ENCODE peak calls at places on chromosomes 5 and 9, in six cellular contexts. T is lower lobe of right lung, J is right lobe of liver, O is fibroblast of lung, X is esophagus muscularis mucosa, L is tibial nerve. B is an unnamed sample. For H3K36me3, the result is how much of the 10 kb centered on the place peaks cover.

GRCh38 chr5:80569961-80570786 is at the start of gene ANKRD34B:
- DNase-seq in J (peak), O (no peak), X (no peak), T (peak), L (no peak), B (no peak)

GRCh38 chr5:137466888-137467287 is 32.2 kb downstream of the SPOCK1 start:
- DNase-seq in T (no peak), L (no peak), O (no peak), X (no peak), J (no peak), B (no peak)

GRCh38 chr5:137753227-137753985 is 757 bp downstream of the HNRNPA0 start:
- DNase-seq in L (peak), X (no peak), T (peak), O (no peak), J (peak), B (no peak)

GRCh38 chr9:114273461-114273881 is 49.4 kb upstream of the ORM1 start:
- DNase-seq in T (peak), J (peak), L (peak), X (no peak), O (no peak), B (no peak)

GRCh38 chr9:129675656-129676055 is 10.2 kb downstream of the PRRX2 start:
- DNase-seq in T (no peak), O (no peak), L (no peak), X (no peak), J (no peak), B (no peak)

GRCh38 chr5:78566747-78567449 is 81.7 kb downstream of the LHFPL2 start:
- DNase-seq in J (no peak), O (peak), L (no peak), T (no peak), X (peak), B (no peak)

GRCh38 chr9:78668148-78668825 is 371.4 kb downstream of the PSAT1 start:
- DNase-seq in J (no peak), L (no peak), X (no peak), T (no peak), O (no peak), B (no peak)

GRCh38 chr9:134525841-134526797 is 115.5 kb upstream of the COL5A1 start:
- DNase-seq in O (peak), L (peak), T (peak), J (no peak), X (no peak), B (no peak)

GRCh38 chr9:27088981-27089380 is 20.0 kb upstream of the TEK start:
- DNase-seq in J (no peak), L (no peak), X (no peak), T (no peak), O (peak), B (no peak)

GRCh38 chr5:110963495-110963894 is 108.0 kb upstream of the TSLP start:
- DNase-seq in J (no peak), O (peak), X (no peak), T (no peak), L (no peak), B (no peak)

GRCh38 chr9:88933607-88934379 is 57.5 kb upstream of the S1PR3 start:
- DNase-seq in O (no peak), X (peak), J (no peak), T (no peak), L (no peak), B (no peak)

GRCh38 chr9:127583605-127584053 is 28.4 kb upstream of the STXBP1 start:
- DNase-seq in L (no peak), X (no peak), T (no peak), O (peak), J (no peak), B (no peak)

GRCh38 chr5:159094745-159095144 is 5.0 kb downstream of the EBF1 start:
- DNase-seq in X (no peak), O (peak), L (peak), T (peak), J (no peak), B (no peak)

GRCh38 chr5:90967443-90967842 is 408.8 kb downstream of the ADGRV1 start:
- DNase-seq in T (no peak), O (no peak), L (no peak), J (no peak), X (no peak), B (no peak)

GRCh38 chr9:134551657-134552348 is 89.8 kb upstream of the COL5A1 start:
- DNase-seq in O (peak), J (no peak), T (peak), X (no peak), L (no peak), B (no peak)

GRCh38 chr5:82749453-82749852 is 327.7 kb downstream of the TMEM167A start:
- DNase-seq in T (no peak), O (peak), L (no peak), X (no peak), J (no peak), B (no peak)

GRCh38 chr9:7533376-7534090 is 266.0 kb downstream of the DMAC1 start:
- DNase-seq in L (no peak), T (no peak), J (no peak), X (no peak), O (no peak), B (no peak)

GRCh38 chr5:137609122-137609521 is 110.0 kb upstream of the SPOCK1 start:
- DNase-seq in O (no peak), L (no peak), T (no peak), X (peak), J (no peak), B (no peak)

GRCh38 chr9:105278751-105279150 is 34.3 kb downstream of the SLC44A1 start:
- DNase-seq in L (no peak), J (no peak), T (no peak), X (no peak), O (no peak), B (no peak)

GRCh38 chr5:135826994-135827671 is 7.3 kb upstream of the SLC25A48 start:
- DNase-seq in L (no peak), T (no peak), J (no peak), O (no peak), X (no peak), B (no peak)

GRCh38 chr5:27612161-27612560 is 573.8 kb upstream of the CDH9 start:
- DNase-seq in L (no peak), O (peak), X (no peak), T (no peak), J (no peak), B (no peak)

GRCh38 chr5:91126448-91126847 is 256.7 kb downstream of the ARRDC3 start:
- DNase-seq in X (no peak), J (no peak), O (peak), T (no peak), L (no peak), B (no peak)

GRCh38 chr5:145463634-145464033 is 371.5 kb downstream of the PRELID2 start:
- DNase-seq in X (no peak), O (peak), J (no peak), L (no peak), T (no peak), B (no peak)

GRCh38 chr5:56561-57290 is 35.2 kb upstream of the PLEKHG4B start:
- DNase-seq in X (peak), J (no peak), L (no peak), O (peak), T (no peak), B (no peak)

GRCh38 chr9:108618906-108619550 is 236.8 kb downstream of the ACTL7B start:
- DNase-seq in T (no peak), J (no peak), X (no peak), L (no peak), O (no peak), B (no peak)

GRCh38 chr9:127390563-127390962 is 6.4 kb upstream of the SLC2A8 start:
- DNase-seq in O (no peak), X (no peak), T (no peak), J (no peak), L (no peak), B (no peak)

GRCh38 chr5:16410338-16410737 is 55.3 kb downstream of the ZNF622 start:
- DNase-seq in O (no peak), X (no peak), L (no peak), J (no peak), T (no peak), B (no peak)

GRCh38 chr5:16160706-16161105 is 18.9 kb downstream of the MARCHF11 start:
- DNase-seq in L (no peak), O (peak), X (no peak), J (no peak), T (no peak), B (peak)

GRCh38 chr5:81247441-81247972 is 14.4 kb downstream of the CKMT2 start:
- DNase-seq in J (no peak), O (peak), X (peak), L (no peak), T (no peak), B (no peak)

GRCh38 chr5:39505751-39506150 is 81.0 kb upstream of the DAB2 start:
- DNase-seq in T (no peak), X (no peak), O (no peak), J (no peak), L (no peak), B (no peak)

GRCh38 chr5:9198399-9198798 is 347.5 kb downstream of the SEMA5A start:
- DNase-seq in O (peak), J (no peak), L (no peak), T (no peak), X (peak), B (no peak)

GRCh38 chr5:66814146-66814991 is 218.2 kb downstream of the MAST4 start:
- DNase-seq in X (no peak), L (no peak), T (no peak), J (no peak), O (peak), B (peak)

GRCh38 chr5:131196331-131196730 is 25.6 kb downstream of the LYRM7 start:
- DNase-seq in J (no peak), O (no peak), T (no peak), L (no peak), X (no peak), B (no peak)

GRCh38 chr5:30279237-30279636 is 914.2 kb upstream of the CDH6 start:
- DNase-seq in O (no peak), X (no peak), J (no peak), L (no peak), T (no peak), B (peak)

GRCh38 chr5:181120761-181121160 is 10.2 kb downstream of the OR2V1 start:
- DNase-seq in L (no peak), O (no peak), X (no peak), T (no peak), J (no peak), B (no peak)

GRCh38 chr5:154771383-154771901 is 16.3 kb downstream of the LARP1 start:
- DNase-seq in X (no peak), J (no peak), O (peak), T (no peak), L (no peak), B (no peak)

DNA sequence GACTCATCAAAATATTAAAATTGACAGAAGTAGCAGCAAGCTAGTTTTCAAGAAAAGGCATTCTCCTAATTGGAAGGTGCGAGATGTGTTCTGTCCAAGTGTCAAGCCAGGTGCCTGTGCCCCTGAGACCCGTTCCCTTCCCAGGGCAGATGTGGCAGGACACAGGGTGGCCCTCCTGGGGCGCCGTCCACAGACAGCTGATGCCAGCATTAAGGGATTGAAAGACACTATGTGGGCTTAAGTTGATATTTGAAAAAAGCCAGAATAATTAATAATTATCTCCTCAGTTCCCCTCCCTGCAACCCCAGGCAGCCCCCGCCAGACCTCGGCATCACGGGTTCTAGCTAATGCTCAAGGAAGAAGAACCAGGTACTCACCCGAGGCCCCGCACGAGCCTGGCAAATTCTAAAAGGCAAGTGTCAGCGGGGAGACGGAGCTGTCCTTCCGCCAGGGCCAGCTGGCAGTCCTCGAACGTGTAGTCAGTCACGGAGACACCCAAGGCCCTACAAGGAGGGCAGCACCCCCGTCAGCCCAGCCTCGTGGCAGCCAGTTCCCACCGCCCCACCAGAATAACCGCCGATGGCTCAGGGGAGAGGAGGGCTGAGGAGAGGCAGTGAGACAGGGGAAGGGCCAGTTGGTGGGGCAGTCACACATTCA is 29.1 kb upstream of the SLC6A3 start:
- DNase-seq in T (no peak), X (no peak), J (peak), L (no peak), O (no peak), B (no peak)
- H3K36me3 ChIP-seq in T (half or more), X (half or more), J (under half), L (under half), O (under half), B (under half)

DNA sequence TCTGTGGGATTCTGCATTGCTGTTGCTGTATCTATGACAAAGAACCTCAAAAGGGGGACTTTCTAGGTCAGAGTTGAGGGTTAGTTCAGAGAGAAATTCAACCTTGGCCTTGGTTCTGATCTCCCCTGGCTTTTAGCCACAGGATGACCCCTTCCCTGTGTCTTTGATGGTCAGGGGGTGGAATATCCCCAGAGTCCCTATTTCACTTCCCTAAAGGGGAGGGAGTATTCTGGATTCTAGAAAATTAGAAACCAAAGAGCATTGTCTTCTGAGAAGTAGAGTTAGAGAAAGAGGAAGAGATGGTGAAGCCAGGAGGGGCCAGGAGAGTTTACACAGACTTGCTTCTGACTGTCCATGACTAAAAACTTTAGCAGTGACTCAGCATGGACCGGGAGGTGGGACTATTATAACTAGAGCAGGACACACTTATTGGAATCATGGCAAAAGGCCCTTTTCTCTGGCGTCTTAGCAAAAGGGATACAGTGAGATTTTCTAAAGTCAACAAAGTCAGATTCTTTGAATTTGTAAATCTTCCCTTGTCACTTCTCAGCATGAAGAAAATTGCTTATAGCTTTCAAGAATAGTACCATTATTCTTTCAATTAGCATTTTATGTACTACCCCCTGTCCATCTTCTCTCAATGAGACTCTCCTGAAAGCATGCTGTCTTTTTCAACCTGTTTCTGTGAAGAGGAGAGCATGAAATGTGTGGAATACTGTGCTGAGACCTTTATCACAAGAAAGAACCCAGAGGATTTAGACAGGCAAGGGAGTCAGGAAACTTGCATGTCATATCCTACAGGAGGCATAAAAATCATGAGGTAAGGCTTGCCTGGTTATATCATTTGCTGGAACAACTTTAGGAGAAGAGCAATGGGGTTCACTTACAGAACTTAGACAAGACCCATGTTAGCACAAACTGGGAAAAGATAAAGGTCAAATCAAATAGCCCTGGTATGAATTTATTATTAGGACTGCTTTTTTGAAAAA is 56.5 kb upstream of the LPAR1 start:
- DNase-seq in X (no peak), J (no peak), O (peak), T (no peak), L (no peak), B (no peak)
- H3K36me3 ChIP-seq in X (under half), J (under half), O (under half), T (under half), L (under half), B (under half)

DNA sequence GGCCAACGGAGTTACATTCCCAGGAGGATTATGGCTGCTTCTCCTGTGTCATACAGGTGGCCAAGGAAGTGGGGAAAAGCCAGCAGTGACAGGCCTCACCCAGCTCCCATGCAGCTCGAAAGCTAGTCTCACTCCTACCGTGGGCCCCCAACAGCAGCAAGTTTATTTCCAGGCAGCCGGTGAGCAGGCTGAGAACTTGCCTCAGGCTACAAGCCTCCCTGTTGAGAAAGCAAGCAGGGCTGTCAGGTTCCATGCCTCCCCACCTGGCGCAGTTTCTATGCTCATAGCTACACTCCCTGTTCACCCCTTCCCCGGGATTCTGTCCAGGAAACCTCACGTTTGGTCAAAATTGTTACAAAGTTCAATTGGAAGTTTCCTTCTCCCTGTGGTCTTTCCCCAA is 27.5 kb upstream of the DNAH5 start:
- DNase-seq in L (no peak), O (no peak), T (no peak), J (no peak), X (no peak), B (no peak)
- H3K36me3 ChIP-seq in L (under half), O (under half), T (under half), J (under half), X (under half), B (under half)

GRCh38 chr5:160601045-160601444 is 179.4 kb downstream of the PTTG1 start:
- DNase-seq in X (no peak), J (no peak), O (no peak), L (no peak), T (no peak), B (no peak)
- H3K36me3 ChIP-seq in X (under half), J (under half), O (under half), L (under half), T (under half), B (under half)

DNA sequence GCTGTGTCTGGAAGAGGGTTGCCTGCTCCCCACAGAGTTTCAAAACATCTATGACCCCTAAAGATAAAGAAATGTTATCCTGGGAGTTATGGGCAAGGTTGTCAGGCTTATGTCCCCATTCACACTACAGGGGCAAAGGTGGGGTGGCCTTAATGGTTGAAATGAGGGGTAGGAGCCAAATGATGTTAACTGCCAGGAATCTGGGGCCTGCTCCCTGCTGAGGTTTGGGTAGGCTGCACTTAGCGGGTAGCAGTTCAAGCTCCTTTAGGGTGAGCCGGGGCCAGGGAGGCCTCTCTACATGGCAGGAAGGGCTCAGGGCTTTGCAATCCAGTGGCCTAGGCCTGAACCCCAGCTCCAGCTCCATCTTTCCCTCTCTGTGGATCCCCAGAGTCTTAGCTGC is 3.0 kb downstream of the FGF18 start:
- DNase-seq in T (no peak), O (no peak), J (no peak), X (no peak), L (no peak), B (no peak)
- H3K36me3 ChIP-seq in T (under half), O (under half), J (under half), X (under half), L (under half), B (under half)

GRCh38 chr5:138912093-138912492 is 37.0 kb upstream of the LRRTM2 start:
- DNase-seq in X (peak), J (no peak), O (no peak), T (no peak), L (no peak), B (no peak)
- H3K36me3 ChIP-seq in X (under half), J (under half), O (under half), T (half or more), L (under half), B (under half)

DNA sequence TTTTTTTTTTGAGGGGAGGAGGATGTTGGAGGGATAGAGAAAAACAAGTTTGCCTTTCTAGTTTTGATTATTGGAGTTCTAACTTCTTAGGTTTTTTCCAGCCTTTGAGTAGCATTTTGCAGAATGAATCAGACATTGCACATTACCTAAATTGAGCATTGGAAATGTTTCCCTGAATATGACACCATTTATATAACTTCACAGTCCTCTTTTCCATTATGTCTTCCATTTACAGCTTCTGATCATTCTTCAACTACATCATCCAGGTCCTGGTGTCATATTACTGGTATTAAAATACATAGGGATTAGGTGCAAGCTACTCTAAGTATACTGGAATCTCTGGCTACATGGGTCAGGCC is 286.1 kb downstream of the ARHGAP26 start:
- DNase-seq in T (no peak), O (no peak), L (no peak), X (no peak), J (no peak), B (no peak)
- H3K36me3 ChIP-seq in T (under half), O (under half), L (under half), X (under half), J (under half), B (under half)

GRCh38 chr9:97907051-97907450 is 15.2 kb downstream of the TRMO start:
- DNase-seq in L (no peak), O (no peak), T (peak), J (peak), X (peak), B (no peak)

GRCh38 chr9:97910273-97910844 is 11.9 kb downstream of the TRMO start:
- DNase-seq in X (no peak), L (no peak), J (no peak), O (no peak), T (no peak), B (no peak)

GRCh38 chr9:97907632-97908031 is 14.7 kb downstream of the TRMO start:
- DNase-seq in X (peak), J (no peak), L (no peak), T (no peak), O (no peak), B (no peak)

GRCh38 chr9:97906236-97906831 is 16.0 kb downstream of the TRMO start:
- DNase-seq in J (no peak), L (no peak), X (no peak), O (no peak), T (peak), B (no peak)

GRCh38 chr9:97908736-97909135 is 13.6 kb downstream of the TRMO start:
- DNase-seq in O (no peak), T (no peak), J (no peak), X (no peak), L (no peak), B (no peak)
- H3K36me3 ChIP-seq in O (under half), T (half or more), J (under half), X (half or more), L (under half), B (under half)

GRCh38 chr5:95748133-95748532 is 17.0 kb downstream of the RHOBTB3 start:
- DNase-seq in O (no peak), T (no peak), X (no peak), L (no peak), J (no peak), B (no peak)
- H3K36me3 ChIP-seq in O (under half), T (under half), X (under half), L (under half), J (under half), B (under half)

B was measured in Panc1.